ENCODE peak calls at places on chromosomes 3 and 15, in six cellular contexts. V is psoas muscle; L is SK-N-SH; Y is IMR-90; U is SJCRH30; Z is CD4-positive, alpha-beta T cell. Q is an unnamed sample. For H3K9me3, the result is how much of the 10 kb centered on the place peaks cover.

GRCh38 chr15:33160054-33160453 is 34.5 kb downstream of the FMN1 start:
- DNase-seq in V (no peak), L (peak), Y (no peak), U (no peak), Z (no peak), Q (no peak)

GRCh38 chr15:27057904-27058645 is 87.1 kb downstream of the GABRG3 start:
- DNase-seq in V (no peak), L (no peak), Y (no peak), U (no peak), Z (no peak), Q (no peak)

GRCh38 chr3:95311272-95311671 is 1248.4 kb downstream of the NSUN3 start:
- DNase-seq in V (no peak), L (no peak), Y (no peak), U (no peak), Z (no peak), Q (no peak)

GRCh38 chr3:7876741-7877297 is 624.8 kb upstream of the LMCD1 start:
- DNase-seq in V (no peak), L (no peak), Y (no peak), U (no peak), Z (peak), Q (no peak)

GRCh38 chr3:49500408-49501257 is 30.6 kb downstream of the DAG1 start:
- DNase-seq in V (peak), L (no peak), Y (peak), U (peak), Z (no peak), Q (no peak)

GRCh38 chr15:79084308-79084968 is 6.1 kb downstream of the RASGRF1 start:
- DNase-seq in V (no peak), L (peak), Y (no peak), U (no peak), Z (no peak), Q (no peak)

GRCh38 chr3:195803309-195803908 is 8.3 kb downstream of the MUC4 start:
- DNase-seq in V (no peak), L (no peak), Y (no peak), U (no peak), Z (no peak), Q (no peak)

GRCh38 chr15:39556461-39556860 is 24.4 kb upstream of the THBS1 start:
- DNase-seq in V (no peak), L (no peak), Y (peak), U (peak), Z (no peak), Q (no peak)

GRCh38 chr15:92869263-92869940 is 30.7 kb upstream of the CHD2 start:
- DNase-seq in V (no peak), L (no peak), Y (peak), U (no peak), Z (no peak), Q (no peak)

GRCh38 chr3:52237659-52238172 is 1.2 kb downstream of the TWF2 start:
- DNase-seq in V (peak), L (peak), Y (peak), U (peak), Z (no peak), Q (no peak)

GRCh38 chr3:52236424-52236886 is 2.5 kb downstream of the TWF2 start:
- DNase-seq in V (peak), L (no peak), Y (no peak), U (no peak), Z (no peak), Q (no peak)

GRCh38 chr3:52237006-52237658 is 1.8 kb downstream of the TWF2 start:
- DNase-seq in V (peak), L (no peak), Y (no peak), U (no peak), Z (no peak), Q (no peak)

GRCh38 chr3:52238761-52239701 is at the start of gene TWF2:
- DNase-seq in V (peak), L (peak), Y (peak), U (peak), Z (peak), Q (peak)

DNA sequence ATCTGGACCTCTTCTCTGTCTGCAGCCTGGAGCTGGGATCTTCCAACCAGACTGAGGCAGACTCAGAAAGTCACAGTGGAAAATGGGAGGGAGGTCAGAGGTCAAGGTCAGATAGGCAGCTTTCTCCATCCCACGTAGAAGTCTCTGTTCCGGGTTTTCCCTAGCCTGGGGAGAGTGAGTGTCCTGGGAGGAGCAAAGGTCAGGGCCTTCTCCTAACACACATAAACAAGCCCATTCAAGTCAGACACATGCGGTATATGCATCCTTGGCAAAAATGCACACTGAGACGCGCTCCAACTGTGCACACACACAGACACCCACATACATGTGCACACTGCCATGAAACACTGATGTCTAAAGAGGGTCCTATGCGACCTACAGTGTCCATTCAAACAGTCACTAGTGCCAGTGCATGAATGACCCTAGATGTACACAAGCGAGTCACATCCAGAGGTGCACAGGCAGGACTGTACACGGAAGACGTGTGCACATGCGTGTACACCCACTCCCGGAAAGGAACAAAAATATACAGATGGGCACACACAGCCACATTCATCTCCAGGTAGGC is 681 bp downstream of the TWF2 start:
- DNase-seq in V (peak), L (no peak), Y (peak), U (no peak), Z (no peak), Q (peak)
- H3K27ac ChIP-seq in V (peak), L (peak), Y (peak), U (no peak), Z (peak), Q (no peak)

GRCh38 chr3:177942911-177943310 is 593.3 kb upstream of the KCNMB2 start:
- DNase-seq in V (no peak), L (no peak), Y (no peak), U (no peak), Z (no peak), Q (no peak)
- H3K9me3 ChIP-seq in V (under half), L (under half), Y (under half), U (under half), Z (under half), Q (under half)

GRCh38 chr15:46654993-46655392 is 1020.2 kb downstream of the SQOR start:
- DNase-seq in V (no peak), L (no peak), Y (no peak), U (no peak), Z (no peak), Q (no peak)

GRCh38 chr15:46660096-46660842 is 1025.4 kb downstream of the SQOR start:
- DNase-seq in V (no peak), L (no peak), Y (no peak), U (no peak), Z (no peak), Q (no peak)
- H3K27ac ChIP-seq in V (no peak), L (no peak), Y (no peak), U (no peak), Z (no peak), Q (no peak)

GRCh38 chr15:20340331-20340811 is 201.2 kb downstream of the GOLGA6L6 start:
- DNase-seq in V (peak), L (peak), Y (peak), U (no peak), Z (no peak), Q (no peak)
- H3K9me3 ChIP-seq in V (under half), L (under half), Y (half or more), U (under half), Z (under half), Q (under half)

GRCh38 chr3:77313843-77314242 is 273.9 kb downstream of the ROBO2 start:
- DNase-seq in V (no peak), L (no peak), Y (peak), U (no peak), Z (no peak), Q (no peak)

GRCh38 chr3:77303943-77304778 is 264.3 kb downstream of the ROBO2 start:
- DNase-seq in V (no peak), L (no peak), Y (no peak), U (no peak), Z (no peak), Q (no peak)

DNA sequence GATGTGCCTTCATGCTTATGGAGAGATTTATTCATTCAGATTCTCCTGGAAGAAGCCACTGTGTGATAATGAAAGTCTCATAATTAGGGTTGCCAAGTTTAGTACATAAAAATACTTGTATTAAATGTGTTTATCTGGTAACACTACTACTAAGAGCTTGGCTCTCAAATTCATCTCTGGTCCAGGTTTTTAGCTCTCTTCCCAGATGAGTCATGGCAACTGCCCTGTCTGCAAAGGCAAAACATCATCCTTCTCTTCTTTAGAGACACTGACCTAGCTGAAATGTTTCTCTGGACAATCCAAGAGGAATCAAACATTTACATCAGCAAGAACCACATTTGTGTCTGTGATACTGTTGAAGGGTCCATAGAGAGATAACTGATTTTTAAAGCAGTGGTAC is 269.6 kb downstream of the ROBO2 start:
- DNase-seq in V (no peak), L (no peak), Y (peak), U (no peak), Z (no peak), Q (no peak)
- H3K27ac ChIP-seq in V (no peak), L (no peak), Y (no peak), U (no peak), Z (no peak), Q (no peak)

GRCh38 chr15:31156226-31156625 is 54.7 kb upstream of the TRPM1 start:
- DNase-seq in V (no peak), L (no peak), Y (no peak), U (no peak), Z (no peak), Q (no peak)
- H3K9me3 ChIP-seq in V (under half), L (under half), Y (under half), U (under half), Z (under half), Q (under half)

DNA sequence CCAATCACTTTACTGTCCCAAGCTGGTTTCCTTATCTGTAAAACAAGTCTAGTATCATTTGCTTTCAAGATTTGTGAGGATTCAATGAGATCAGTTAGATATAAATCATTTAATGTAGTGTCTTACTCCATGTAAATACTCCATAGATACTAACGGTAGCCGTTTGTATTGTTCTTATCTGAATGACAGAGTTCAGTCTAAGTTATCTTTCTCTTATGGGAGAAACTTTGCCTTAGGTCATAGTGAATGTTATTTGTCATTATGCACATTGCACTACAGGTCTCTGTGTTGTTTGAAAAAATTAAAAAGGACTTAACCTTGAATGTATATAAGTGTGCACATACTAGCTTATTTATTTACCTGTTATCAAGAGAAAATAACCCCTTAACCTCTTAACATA is 44.7 kb downstream of the MBNL1 start:
- DNase-seq in V (no peak), L (no peak), Y (no peak), U (no peak), Z (no peak), Q (no peak)
- H3K27ac ChIP-seq in V (peak), L (no peak), Y (no peak), U (no peak), Z (no peak), Q (no peak)

GRCh38 chr3:16842710-16843270 is 42.0 kb upstream of the PLCL2 start:
- DNase-seq in V (no peak), L (no peak), Y (no peak), U (no peak), Z (no peak), Q (no peak)
- H3K9me3 ChIP-seq in V (under half), L (under half), Y (under half), U (under half), Z (under half), Q (under half)